ENCODE peak calls at places on chromosome 21, in four cellular contexts. R is fibroblast of lung, K is psoas muscle, L is tibial nerve. T is an unnamed sample.

GRCh38 chr21:15221799-15222386 is 157.1 kb upstream of the NRIP1 start:
- DNase-seq in K (peak; percentile 57), R (peak; percentile 79), L (no peak), T (peak; percentile 66)

GRCh38 chr21:34651032-34651431 is 17.8 kb upstream of the CLIC6 start:
- DNase-seq in R (no peak), L (no peak), K (no peak), T (no peak)

GRCh38 chr21:36966846-36967657 is 583 bp upstream of the HLCS start:
- DNase-seq in R (peak; percentile 8), K (no peak), L (no peak), T (peak; percentile 36)

GRCh38 chr21:29238967-29239289 is 59.8 kb upstream of the BACH1 start:
- DNase-seq in K (no peak), R (peak; percentile 78), L (peak; percentile 53), T (peak; percentile 16)

GRCh38 chr21:17819878-17820232 is 699 bp upstream of the C21orf91 start:
- DNase-seq in R (no peak), L (no peak), K (no peak), T (no peak)

GRCh38 chr21:15592957-15593356 is 136.8 kb upstream of the USP25 start:
- DNase-seq in K (no peak), L (no peak), R (no peak), T (no peak)

GRCh38 chr21:31184462-31184861 is 146.2 kb upstream of the KRTAP19-8 start:
- DNase-seq in R (no peak), K (no peak), L (no peak), T (no peak)

GRCh38 chr21:45270306-45270821 is 17.3 kb downstream of the POFUT2 start:
- DNase-seq in L (no peak), K (no peak), R (no peak), T (peak; percentile 12)

GRCh38 chr21:35578350-35578782 is 482.0 kb downstream of the SETD4 start:
- DNase-seq in L (no peak), K (no peak), R (peak; percentile 95), T (no peak)

GRCh38 chr21:45602106-45602505 is 41.4 kb upstream of the PCBP3 start:
- DNase-seq in R (no peak), K (no peak), L (no peak), T (no peak)

GRCh38 chr21:45582128-45582527 is 39.9 kb upstream of the SLC19A1 start:
- DNase-seq in K (no peak), R (no peak), L (no peak), T (no peak)

GRCh38 chr21:16193758-16194606 is 464.2 kb downstream of the USP25 start:
- DNase-seq in K (peak; percentile 77), R (peak; percentile 93), L (peak; percentile 70), T (peak; percentile 84)

GRCh38 chr21:36422279-36423098 is 37.3 kb downstream of the CHAF1B start:
- DNase-seq in L (peak; percentile 20), K (peak; percentile 62), R (peak; percentile 61), T (peak; percentile 58)

GRCh38 chr21:35340273-35340672 is 291.2 kb upstream of the RUNX1 start:
- DNase-seq in R (no peak), K (no peak), L (no peak), T (no peak)

GRCh38 chr21:45482899-45483821 is 59.1 kb downstream of the SLC19A1 start:
- DNase-seq in R (no peak), L (no peak), K (peak; percentile 47), T (no peak)

GRCh38 chr21:28799926-28800325 is 192.8 kb downstream of the LTN1 start:
- DNase-seq in R (no peak), L (no peak), K (no peak), T (no peak)

GRCh38 chr21:17089121-17089520 is 423.7 kb upstream of the CXADR start:
- DNase-seq in K (no peak), R (no peak), L (no peak), T (no peak)

GRCh38 chr21:23694396-23694795 is 1912.9 kb downstream of the MRPL39 start:
- DNase-seq in L (no peak), K (no peak), R (no peak), T (no peak)
- TF ChIP-seq CTCF in L (no peak), K (no peak), R (no peak), T (no peak)

DNA sequence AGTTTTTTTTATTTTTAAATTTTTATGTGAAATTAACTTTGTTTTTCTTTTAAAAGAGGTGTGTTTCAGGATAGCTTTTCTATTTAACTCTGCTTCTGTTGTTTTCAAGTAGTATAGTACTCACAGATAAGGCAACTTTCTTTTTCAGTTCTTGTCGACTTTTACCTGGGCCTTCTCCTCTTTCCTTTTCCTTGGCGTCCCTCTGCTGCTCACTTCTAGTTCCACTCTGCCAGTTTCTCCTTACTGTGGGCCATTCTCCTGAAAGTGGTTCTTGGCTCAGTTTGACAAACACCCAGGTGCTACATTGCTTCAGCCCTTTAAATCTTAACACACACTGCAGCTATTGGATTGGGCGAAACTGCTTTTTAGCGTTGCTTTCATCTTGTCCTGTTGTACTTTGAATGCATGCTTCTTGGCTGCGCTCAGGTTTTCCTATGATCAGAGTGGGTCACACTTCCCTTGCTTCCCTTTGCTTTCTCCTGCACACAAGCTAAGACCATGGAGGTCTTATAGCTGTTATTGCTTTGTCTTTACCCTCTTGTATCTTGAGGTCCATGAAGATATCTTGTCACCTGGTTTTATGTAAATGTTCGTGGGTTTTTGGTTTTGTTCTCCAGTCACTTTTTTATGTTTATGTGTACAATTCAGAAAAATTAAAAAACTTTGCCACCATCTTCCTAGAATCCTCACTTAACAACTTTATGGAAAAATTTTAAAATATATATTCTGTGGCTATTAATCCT is 21.6 kb downstream of the GABPA start:
- DNase-seq in K (no peak), L (no peak), R (no peak), T (no peak)
- H3K4me3 ChIP-seq in K (no peak overlapping the region), L (no peak overlapping the region), R (no peak overlapping the region), T (no peak overlapping the region)

GRCh38 chr21:42883921-42884320 is 4.6 kb upstream of the WDR4 start:
- DNase-seq in R (no peak), K (no peak), L (no peak), T (no peak)

GRCh38 chr21:42878993-42879787 is at the start of gene WDR4:
- DNase-seq in R (peak; percentile 96), L (peak; percentile 96), K (peak; percentile 99), T (peak; percentile 96)

GRCh38 chr21:42878678-42878992 is 704 bp downstream of the WDR4 start:
- DNase-seq in L (no peak), K (no peak), R (no peak), T (no peak)

DNA sequence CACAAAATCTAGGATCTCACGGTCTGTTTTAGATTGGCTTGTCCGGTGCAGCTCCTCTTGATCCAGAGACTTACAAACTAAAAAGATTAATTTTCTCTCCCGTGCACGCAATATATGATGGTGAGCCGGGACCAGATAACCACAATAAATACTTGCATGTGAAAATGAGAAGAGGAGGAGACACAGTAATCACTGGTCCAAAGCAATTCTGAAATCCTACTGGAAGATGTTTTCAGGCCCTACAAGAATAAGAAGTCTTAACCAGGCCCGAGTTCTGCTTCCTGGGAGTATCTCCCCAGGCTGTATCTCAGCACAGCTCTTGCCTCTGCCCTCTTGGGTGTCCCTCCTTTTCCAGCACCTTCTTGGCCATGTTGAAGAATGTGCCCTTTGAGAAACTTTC is 1.0 kb upstream of the WDR4 start:
- DNase-seq in R (no peak), L (no peak), K (no peak), T (no peak)
- H3K27ac ChIP-seq in R (no peak overlapping the region), L (no peak overlapping the region), K (peak overlapping the region; percentile 97), T (no peak overlapping the region)

GRCh38 chr21:43645414-43645891 is 13.8 kb downstream of the HSF2BP start:
- DNase-seq in R (peak; percentile 78), L (peak; percentile 67), K (no peak), T (peak; percentile 85)
- TF ChIP-seq CTCF in R (peak; percentile 59), L (peak; percentile 75), K (peak; percentile 49), T (peak; percentile 45)

T was measured in testis.